ENCODE peak calls at places on chromosomes 4 and X, in four cellular contexts. Z, B, E and U are unnamed samples.
A peak's percentile ranks its signal among the peaks of the same experiment; 100 is the strongest.

GRCh38 chrX:20743054-20743453 is 476.3 kb upstream of the RPS6KA3 start:
- DNase-seq in B (no peak), E (no peak), Z (no peak), U (no peak)

GRCh38 chr4:66568001-66568400 is 897.7 kb upstream of the EPHA5 start:
- DNase-seq in B (no peak), Z (no peak), E (no peak), U (no peak)

GRCh38 chrX:17635231-17635630 is 102.1 kb upstream of the SCML1 start:
- DNase-seq in B (no peak), Z (no peak), E (no peak), U (peak; percentile 90)

GRCh38 chrX:21717802-21718201 is 40.1 kb downstream of the SMPX start:
- DNase-seq in Z (no peak), E (no peak), B (no peak), U (no peak)

GRCh38 chrX:126770179-126770578 is 49.4 kb upstream of the PRR32 start:
- DNase-seq in Z (peak; percentile 46), B (peak; percentile 0), E (peak; percentile 0), U (peak; percentile 51)

GRCh38 chrX:31499120-31499519 is 427.3 kb upstream of the FTHL17 start:
- DNase-seq in B (peak; percentile 12), E (peak; percentile 52), Z (no peak), U (no peak)

GRCh38 chrX:119041175-119041574 is 31.6 kb upstream of the CT47C1 start:
- DNase-seq in B (peak; percentile 76), Z (peak; percentile 82), E (peak; percentile 83), U (no peak)

GRCh38 chrX:70494441-70494840 is 49.8 kb downstream of the DLG3 start:
- DNase-seq in E (peak; percentile 59), B (no peak), Z (peak; percentile 21), U (peak; percentile 29)

GRCh38 chr4:159024266-159024665 is 78.6 kb upstream of the RAPGEF2 start:
- DNase-seq in E (no peak), B (no peak), Z (no peak), U (peak; percentile 71)

GRCh38 chr4:160493206-160493605 is 1390.3 kb downstream of the RAPGEF2 start:
- DNase-seq in Z (no peak), B (no peak), E (no peak), U (no peak)

GRCh38 chrX:17559728-17560379 is 177.4 kb upstream of the SCML1 start:
- DNase-seq in Z (peak; percentile 91), E (peak; percentile 83), B (peak; percentile 85), U (no peak)

GRCh38 chr4:149211961-149212360 is 603.7 kb downstream of the IQCM start:
- DNase-seq in E (no peak), B (no peak), Z (no peak), U (no peak)

GRCh38 chr4:135371137-135371536 is 1169.5 kb upstream of the PABPC4L start:
- DNase-seq in Z (no peak), E (no peak), B (no peak), U (peak; percentile 84)

GRCh38 chr4:112951362-112951962 is 98.0 kb upstream of the ANK2 start:
- DNase-seq in B (peak; percentile 75), Z (peak; percentile 32), E (peak; percentile 52), U (no peak)

GRCh38 chrX:30141966-30142365 is 73.4 kb upstream of the MAGEB2 start:
- DNase-seq in B (peak; percentile 68), E (peak; percentile 52), Z (peak; percentile 63), U (peak; percentile 60)

GRCh38 chr4:136922066-136922465 is 610.2 kb downstream of the PCDH18 start:
- DNase-seq in B (no peak), E (no peak), Z (no peak), U (no peak)
- H3K9me3 ChIP-seq in B (no peaks in the 10 kb centered on the region), E (no peaks in the 10 kb centered on the region), Z (no peaks in the 10 kb centered on the region), U (no peaks in the 10 kb centered on the region)

GRCh38 chr4:7362862-7363430 is 71.8 kb downstream of the PSAPL1 start:
- DNase-seq in Z (no peak), B (no peak), E (no peak), U (no peak)
- H3K9ac ChIP-seq in Z (no peak overlapping the region), B (no peak overlapping the region), E (no peak overlapping the region), U (no peak overlapping the region)

DNA sequence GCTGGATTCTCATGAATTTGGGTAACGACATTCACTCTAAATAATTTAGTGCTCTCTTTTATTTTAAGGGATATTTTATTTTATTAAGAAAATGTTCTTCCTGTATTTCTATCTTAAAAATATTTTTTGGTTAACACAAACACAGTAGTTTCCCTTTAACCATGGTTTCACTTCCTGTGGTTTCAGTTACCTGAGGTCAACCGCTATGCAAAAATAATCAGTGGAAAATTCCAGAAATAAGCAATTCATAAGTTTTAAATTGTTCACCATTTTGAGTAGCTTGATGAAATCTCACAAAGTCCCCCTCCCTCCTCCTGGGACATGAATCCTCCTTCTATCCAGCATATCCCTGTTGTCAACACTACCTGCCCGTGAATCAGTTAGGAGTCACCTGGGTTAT is 71.4 kb downstream of the GBA3 start:
- DNase-seq in B (no peak), E (no peak), Z (no peak), U (no peak)
- H3K4me3 ChIP-seq in B (no peak overlapping the region), E (no peak overlapping the region), Z (no peak overlapping the region), U (no peak overlapping the region)

GRCh38 chr4:91830681-91831395 is 472.9 kb upstream of the GRID2 start:
- DNase-seq in B (no peak), Z (no peak), E (no peak), U (no peak)

GRCh38 chr4:91829531-91829930 is 474.2 kb upstream of the GRID2 start:
- DNase-seq in B (peak; percentile 30), E (no peak), Z (peak; percentile 67), U (no peak)

GRCh38 chr4:91824773-91825172 is 479.0 kb upstream of the GRID2 start:
- DNase-seq in E (no peak), Z (no peak), B (no peak), U (no peak)

GRCh38 chr4:91827914-91828313 is 475.9 kb upstream of the GRID2 start:
- DNase-seq in B (no peak), Z (no peak), E (no peak), U (no peak)

GRCh38 chr4:91826186-91826585 is 477.6 kb upstream of the GRID2 start:
- DNase-seq in E (no peak), Z (peak; percentile 92), B (peak; percentile 50), U (no peak)
- H3K9me3 ChIP-seq in E (no peaks in the 10 kb centered on the region), Z (no peaks in the 10 kb centered on the region), B (peaks cover 51% of the 10 kb centered on the region), U (peaks cover 35% of the 10 kb centered on the region)